ENCODE peak calls at places on chromosomes 11 and 22, in five cellular contexts. I, W, C, N and G are unnamed samples. For H3K27me3, the result is how much of the 10 kb centered on the place peaks cover.

GRCh38 chr11:106281455-106282173 is 204.2 kb downstream of the AASDHPPT start:
- DNase-seq in I (peak), W (no peak), C (no peak), N (no peak), G (no peak)

GRCh38 chr22:33746501-33746928 is 173.8 kb downstream of the LARGE1 start:
- DNase-seq in W (peak), C (no peak), I (no peak), N (no peak), G (no peak)

GRCh38 chr11:61712301-61712700 is 32.1 kb downstream of the DAGLA start:
- DNase-seq in W (no peak), C (no peak), I (no peak), N (no peak), G (no peak)

GRCh38 chr11:11463397-11463796 is 110.3 kb upstream of the CSNK2A3 start:
- DNase-seq in W (no peak), C (no peak), N (no peak), I (peak), G (no peak)

GRCh38 chr11:20156876-20157613 is 3.2 kb downstream of the DBX1 start:
- DNase-seq in C (no peak), I (no peak), W (no peak), N (peak), G (no peak)

GRCh38 chr11:111291764-111292163 is 6.6 kb upstream of the POU2AF3 start:
- DNase-seq in W (no peak), C (no peak), I (no peak), N (no peak), G (no peak)

GRCh38 chr11:109130910-109131309 is 291.1 kb upstream of the C11orf87 start:
- DNase-seq in N (no peak), W (no peak), I (no peak), C (no peak), G (no peak)

GRCh38 chr11:369336-370018 is at the start of gene B4GALNT4:
- DNase-seq in I (no peak), N (no peak), C (no peak), W (no peak), G (no peak)

GRCh38 chr11:58192229-58192628 is 3.4 kb downstream of the OR9Q2 start:
- DNase-seq in N (no peak), W (no peak), I (no peak), C (no peak), G (no peak)

GRCh38 chr11:8658210-8658968 is 24.1 kb downstream of the TRIM66 start:
- DNase-seq in C (no peak), W (no peak), N (no peak), I (no peak), G (no peak)

GRCh38 chr22:33986167-33986771 is 66.0 kb upstream of the LARGE1 start:
- DNase-seq in N (no peak), C (no peak), I (no peak), W (no peak), G (no peak)

GRCh38 chr11:95991101-95991500 is 67.2 kb upstream of the MTMR2 start:
- DNase-seq in I (no peak), W (no peak), C (no peak), N (no peak), G (no peak)

GRCh38 chr11:70663815-70664214 is 265.5 kb downstream of the CTTN start:
- DNase-seq in N (no peak), C (no peak), I (no peak), W (no peak), G (no peak)

GRCh38 chr11:67615455-67616430 is 9.0 kb downstream of the NDUFV1 start:
- DNase-seq in W (peak), N (no peak), C (peak), I (no peak), G (no peak)

GRCh38 chr11:43359432-43359818 is 705 bp downstream of the TTC17 start:
- DNase-seq in I (peak), W (no peak), N (peak), C (no peak), G (no peak)

GRCh38 chr11:3660960-3661359 is 10.2 kb downstream of the CHRNA10 start:
- DNase-seq in C (no peak), N (no peak), I (no peak), W (no peak), G (no peak)

GRCh38 chr11:70079691-70080090 is 1.6 kb downstream of the ANO1 start:
- DNase-seq in I (no peak), W (no peak), N (no peak), C (peak), G (no peak)

GRCh38 chr11:44949160-44950035 is 1.3 kb downstream of the TP53I11 start:
- DNase-seq in N (peak), W (no peak), C (no peak), I (peak), G (no peak)

GRCh38 chr22:16783930-16784354 is 41.3 kb downstream of the XKR3 start:
- DNase-seq in N (no peak), C (no peak), I (no peak), W (no peak), G (no peak)

GRCh38 chr11:2702771-2703486 is 3.1 kb upstream of the KCNQ1OT1 start:
- DNase-seq in W (no peak), C (peak), N (no peak), I (no peak), G (no peak)

GRCh38 chr22:40758390-40758789 is 60.8 kb downstream of the SLC25A17 start:
- DNase-seq in I (no peak), C (no peak), N (no peak), W (no peak), G (no peak)

GRCh38 chr11:129373489-129373953 is 2.1 kb upstream of the BARX2 start:
- DNase-seq in I (no peak), C (no peak), N (no peak), W (no peak), G (no peak)
- H3K27me3 ChIP-seq in I (half or more), C (under half), N (under half), W (half or more), G (under half)

DNA sequence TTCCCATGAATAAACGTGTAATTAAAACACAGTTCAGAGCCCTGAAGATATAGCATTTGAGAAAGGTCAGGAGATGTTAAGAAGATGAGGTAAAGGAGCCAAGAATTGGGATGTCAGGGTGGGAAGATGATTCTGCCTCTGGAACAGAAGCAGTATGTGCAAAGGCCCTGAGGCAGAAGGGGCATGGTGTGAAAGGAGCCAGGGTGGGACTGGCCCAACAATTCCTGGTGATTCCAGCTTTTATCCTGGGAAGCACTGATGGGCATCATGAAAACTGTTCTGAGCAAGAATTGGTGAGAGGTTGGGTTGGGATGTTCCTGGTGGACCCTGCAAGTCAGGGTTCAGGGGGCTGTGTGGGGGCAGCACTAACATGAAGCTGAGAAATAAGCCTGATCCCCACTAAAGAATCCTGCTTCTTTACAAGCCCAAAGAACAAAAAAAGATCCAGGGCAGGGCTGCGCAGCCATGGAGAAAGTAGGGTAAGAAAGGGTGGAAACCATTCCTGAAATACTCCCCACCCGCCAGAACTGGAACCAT is 2.5 kb upstream of the FXYD6 start:
- DNase-seq in I (no peak), N (no peak), C (no peak), W (no peak), G (no peak)
- H3K27me3 ChIP-seq in I (under half), N (under half), C (under half), W (under half), G (under half)

DNA sequence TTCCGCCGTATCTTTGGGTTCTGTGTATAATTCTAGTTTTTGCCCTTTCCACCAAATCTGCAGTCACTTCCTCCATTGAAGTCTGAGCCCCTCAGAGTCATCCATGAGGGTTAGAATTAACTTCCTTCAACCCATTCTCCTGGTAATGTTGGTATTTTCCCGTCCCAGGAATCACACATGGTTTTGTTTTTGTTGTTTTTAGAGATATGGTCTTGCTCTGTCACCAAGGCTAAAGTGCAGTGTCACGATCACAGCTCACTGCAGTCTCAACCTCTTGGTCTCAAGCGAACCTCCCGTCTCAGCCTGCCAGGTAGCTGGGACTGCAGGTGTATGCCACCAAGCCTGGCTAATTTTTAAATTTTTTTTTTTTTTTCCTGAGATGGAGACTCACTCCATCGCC is 18.7 kb downstream of the ZBED4 start:
- DNase-seq in W (no peak), N (no peak), I (no peak), C (no peak), G (no peak)
- H3K27me3 ChIP-seq in W (under half), N (under half), I (under half), C (under half), G (under half)

DNA sequence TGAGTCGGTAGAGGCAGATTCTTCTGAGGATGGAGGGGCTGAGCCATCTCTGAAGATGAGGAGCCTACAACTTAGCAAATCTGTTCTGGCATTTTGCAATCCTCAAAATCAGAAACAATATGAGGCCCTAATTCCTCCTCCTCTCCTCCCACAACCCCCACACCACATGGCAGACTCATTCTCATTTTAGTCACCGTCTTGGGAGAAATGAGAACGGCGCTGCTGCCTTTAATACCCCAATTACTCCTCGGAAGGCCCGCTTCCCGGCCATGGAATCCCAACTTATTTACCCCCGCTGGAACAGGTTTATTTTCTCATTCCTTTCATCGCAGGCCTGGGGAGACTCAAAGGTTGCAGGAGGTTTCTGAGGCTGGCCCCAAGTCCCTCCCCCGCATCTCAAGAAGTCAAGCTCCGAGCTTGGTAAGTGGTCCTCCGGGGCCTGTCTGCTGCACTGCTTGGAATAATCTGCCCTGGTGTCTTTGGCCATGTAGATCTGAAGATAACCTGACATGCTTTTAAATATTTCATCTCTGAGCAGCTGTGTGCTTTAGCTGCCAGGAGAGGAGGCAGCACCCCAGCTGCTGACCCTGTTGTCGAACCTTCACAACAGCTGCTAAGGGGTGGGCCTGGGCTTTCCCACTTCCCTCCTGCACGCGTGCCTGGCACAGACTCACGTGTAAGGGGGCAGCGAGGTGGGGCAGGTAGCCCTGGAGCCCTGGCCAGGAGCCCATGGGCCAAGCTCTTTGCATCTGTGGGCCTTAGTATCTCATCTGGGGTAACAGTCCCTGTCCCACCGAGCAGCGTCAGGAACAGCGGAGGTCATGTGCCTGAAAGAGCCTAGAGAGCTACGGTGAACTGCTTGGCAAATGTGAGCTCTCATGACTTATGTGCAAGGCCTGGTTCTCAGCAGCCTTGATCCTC is 164.4 kb downstream of the ST3GAL4 start:
- DNase-seq in C (peak), W (no peak), I (no peak), N (no peak), G (no peak)
- H3K27me3 ChIP-seq in C (under half), W (under half), I (under half), N (under half), G (under half)

GRCh38 chr22:48675828-48676145 is 1151.9 kb downstream of the BRD1 start:
- DNase-seq in W (no peak), C (no peak), I (no peak), N (no peak), G (no peak)

GRCh38 chr22:48678171-48679135 is 1149.2 kb downstream of the BRD1 start:
- DNase-seq in C (no peak), N (no peak), I (no peak), W (no peak), G (no peak)

GRCh38 chr22:48676266-48677167 is 1151.2 kb downstream of the BRD1 start:
- DNase-seq in N (no peak), W (no peak), I (no peak), C (no peak), G (no peak)

GRCh38 chr22:48677621-48678020 is 1150.1 kb downstream of the BRD1 start:
- DNase-seq in C (no peak), W (no peak), I (no peak), N (no peak), G (no peak)

GRCh38 chr22:48677168-48677520 is 1150.5 kb downstream of the BRD1 start:
- DNase-seq in I (no peak), W (no peak), C (no peak), N (no peak), G (no peak)
- H3K27me3 ChIP-seq in I (under half), W (under half), C (under half), N (under half), G (under half)

GRCh38 chr11:17733261-17733660 is 1.3 kb upstream of the KCNC1 start:
- DNase-seq in N (no peak), C (peak), I (no peak), W (no peak), G (no peak)
- H3K27me3 ChIP-seq in N (under half), C (under half), I (under half), W (under half), G (under half)

DNA sequence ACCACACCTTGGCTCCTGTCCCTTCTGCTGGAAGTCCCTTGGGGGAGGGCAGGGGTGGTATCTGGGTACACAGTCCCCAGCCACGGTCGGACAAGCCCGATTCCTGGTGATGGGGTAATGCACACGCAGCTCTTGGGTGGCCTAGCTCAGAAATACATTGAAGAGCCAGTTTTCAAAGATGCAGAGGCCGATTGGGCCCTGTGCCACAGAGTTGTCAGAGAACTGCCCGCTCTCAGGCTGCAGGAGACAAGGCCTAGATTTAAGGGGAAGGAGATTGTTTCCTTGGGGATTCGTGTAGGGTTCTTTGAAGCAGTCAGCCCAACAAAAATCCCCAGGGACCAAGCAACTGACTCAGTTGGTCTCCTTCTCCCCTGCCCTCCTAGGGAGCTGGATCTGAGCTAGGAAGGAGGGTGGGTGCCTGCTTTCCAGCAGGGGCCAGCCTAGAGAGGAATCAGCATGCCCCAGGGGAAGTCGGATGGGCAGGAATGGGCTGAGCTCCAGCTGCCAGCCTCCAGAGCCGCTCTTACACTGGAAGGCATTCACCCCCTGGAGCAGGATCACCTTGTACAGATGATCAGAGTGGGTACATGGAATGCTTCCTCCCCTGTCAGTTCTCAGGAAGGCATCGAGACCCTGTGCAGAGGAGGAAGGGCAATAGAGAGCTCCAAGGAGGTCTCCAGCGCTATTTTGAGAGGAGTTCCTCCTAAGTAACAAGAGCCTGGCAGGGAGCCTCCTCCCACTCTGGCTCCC is 3.3 kb upstream of the SCN4B start:
- DNase-seq in C (no peak), W (no peak), I (no peak), N (no peak), G (no peak)
- H3K27me3 ChIP-seq in C (under half), W (half or more), I (half or more), N (under half), G (under half)

GRCh38 chr11:113989916-113990315 is 15.0 kb downstream of the HTR3A start:
- DNase-seq in W (no peak), I (no peak), C (no peak), N (no peak), G (no peak)
- H3K27me3 ChIP-seq in W (under half), I (under half), C (under half), N (under half), G (under half)